ENCODE peak calls at places on chromosome 1, in eight cellular contexts. One of them, this sample, is unnamed.

GRCh38 chr1:240004086-240004749 is 87.5 kb upstream of the FMN2 start:
- DNase-seq in heart right ventricle: no peak
- DNase-seq in amygdala: no peak
- DNase-seq in retina: no peak
- DNase-seq in GM18507: no peak
- DNase-seq in GM12892: no peak
- DNase-seq in cerebellum: no peak
- DNase-seq in stimulated activated CD4-positive, alpha-beta T cell treated with anti-CD3 and anti-CD28 coated beads, Interleukin-2, amount 100 ng/mL, for 24 hours: no peak
- DNase-seq in this sample: no peak

GRCh38 chr1:17405898-17406759 is 33.3 kb downstream of the RCC2 start:
- DNase-seq in heart right ventricle: peak
- DNase-seq in amygdala: peak
- DNase-seq in retina: peak
- DNase-seq in GM18507: peak
- DNase-seq in GM12892: peak
- DNase-seq in cerebellum: peak
- DNase-seq in stimulated activated CD4-positive, alpha-beta T cell treated with anti-CD3 and anti-CD28 coated beads, Interleukin-2, amount 100 ng/mL, for 24 hours: peak
- DNase-seq in this sample: peak

GRCh38 chr1:234619071-234619480 is 9.1 kb upstream of the IRF2BP2 start:
- DNase-seq in heart right ventricle: no peak
- DNase-seq in amygdala: no peak
- DNase-seq in retina: no peak
- DNase-seq in GM18507: no peak
- DNase-seq in GM12892: no peak
- DNase-seq in cerebellum: no peak
- DNase-seq in stimulated activated CD4-positive, alpha-beta T cell treated with anti-CD3 and anti-CD28 coated beads, Interleukin-2, amount 100 ng/mL, for 24 hours: no peak
- DNase-seq in this sample: no peak

GRCh38 chr1:180580237-180580636 is 21.5 kb downstream of the OVAAL start:
- DNase-seq in heart right ventricle: no peak
- DNase-seq in amygdala: no peak
- DNase-seq in retina: peak
- DNase-seq in GM18507: no peak
- DNase-seq in GM12892: no peak
- DNase-seq in cerebellum: no peak
- DNase-seq in stimulated activated CD4-positive, alpha-beta T cell treated with anti-CD3 and anti-CD28 coated beads, Interleukin-2, amount 100 ng/mL, for 24 hours: no peak
- DNase-seq in this sample: peak

GRCh38 chr1:6279721-6280383 is 19.0 kb upstream of the GPR153 start:
- DNase-seq in heart right ventricle: no peak
- DNase-seq in amygdala: no peak
- DNase-seq in retina: peak
- DNase-seq in GM18507: no peak
- DNase-seq in GM12892: no peak
- DNase-seq in cerebellum: no peak
- DNase-seq in stimulated activated CD4-positive, alpha-beta T cell treated with anti-CD3 and anti-CD28 coated beads, Interleukin-2, amount 100 ng/mL, for 24 hours: no peak
- DNase-seq in this sample: no peak

GRCh38 chr1:25106352-25106751 is 126.0 kb downstream of the SYF2 start:
- DNase-seq in heart right ventricle: no peak
- DNase-seq in amygdala: no peak
- DNase-seq in retina: no peak
- DNase-seq in GM18507: no peak
- DNase-seq in GM12892: no peak
- DNase-seq in cerebellum: no peak
- DNase-seq in stimulated activated CD4-positive, alpha-beta T cell treated with anti-CD3 and anti-CD28 coated beads, Interleukin-2, amount 100 ng/mL, for 24 hours: no peak
- DNase-seq in this sample: no peak

GRCh38 chr1:94772230-94772641 is 47.9 kb upstream of the SLC44A3 start:
- DNase-seq in heart right ventricle: no peak
- DNase-seq in amygdala: no peak
- DNase-seq in retina: no peak
- DNase-seq in GM18507: no peak
- DNase-seq in GM12892: no peak
- DNase-seq in cerebellum: no peak
- DNase-seq in stimulated activated CD4-positive, alpha-beta T cell treated with anti-CD3 and anti-CD28 coated beads, Interleukin-2, amount 100 ng/mL, for 24 hours: no peak
- DNase-seq in this sample: no peak

GRCh38 chr1:41366428-41367101 is 5.3 kb downstream of the FOXO6 start:
- DNase-seq in heart right ventricle: no peak
- DNase-seq in amygdala: peak
- DNase-seq in retina: peak
- DNase-seq in GM18507: no peak
- DNase-seq in GM12892: no peak
- DNase-seq in cerebellum: no peak
- DNase-seq in stimulated activated CD4-positive, alpha-beta T cell treated with anti-CD3 and anti-CD28 coated beads, Interleukin-2, amount 100 ng/mL, for 24 hours: peak
- DNase-seq in this sample: no peak

GRCh38 chr1:212234431-212235298 is 50.5 kb upstream of the PPP2R5A start:
- DNase-seq in heart right ventricle: peak
- DNase-seq in amygdala: peak
- DNase-seq in retina: no peak
- DNase-seq in GM18507: no peak
- DNase-seq in GM12892: no peak
- DNase-seq in cerebellum: peak
- DNase-seq in stimulated activated CD4-positive, alpha-beta T cell treated with anti-CD3 and anti-CD28 coated beads, Interleukin-2, amount 100 ng/mL, for 24 hours: peak
- DNase-seq in this sample: no peak

GRCh38 chr1:205991237-205991636 is 12.0 kb downstream of the RAB7B start:
- DNase-seq in heart right ventricle: no peak
- DNase-seq in amygdala: no peak
- DNase-seq in retina: no peak
- DNase-seq in GM18507: no peak
- DNase-seq in GM12892: no peak
- DNase-seq in cerebellum: no peak
- DNase-seq in stimulated activated CD4-positive, alpha-beta T cell treated with anti-CD3 and anti-CD28 coated beads, Interleukin-2, amount 100 ng/mL, for 24 hours: no peak
- DNase-seq in this sample: no peak

GRCh38 chr1:70220517-70221240 is 501 bp upstream of the SRSF11 start:
- DNase-seq in heart right ventricle: no peak
- DNase-seq in amygdala: no peak
- DNase-seq in retina: peak
- DNase-seq in GM18507: no peak
- DNase-seq in GM12892: no peak
- DNase-seq in cerebellum: no peak
- DNase-seq in stimulated activated CD4-positive, alpha-beta T cell treated with anti-CD3 and anti-CD28 coated beads, Interleukin-2, amount 100 ng/mL, for 24 hours: no peak
- DNase-seq in this sample: no peak

GRCh38 chr1:235304549-235305451 is 23.2 kb downstream of the ARID4B start:
- DNase-seq in heart right ventricle: no peak
- DNase-seq in amygdala: no peak
- DNase-seq in retina: no peak
- DNase-seq in GM18507: no peak
- DNase-seq in GM12892: no peak
- DNase-seq in cerebellum: no peak
- DNase-seq in stimulated activated CD4-positive, alpha-beta T cell treated with anti-CD3 and anti-CD28 coated beads, Interleukin-2, amount 100 ng/mL, for 24 hours: no peak
- DNase-seq in this sample: no peak

GRCh38 chr1:207304710-207305151 is 16.7 kb upstream of the CD55 start:
- DNase-seq in heart right ventricle: no peak
- DNase-seq in amygdala: no peak
- DNase-seq in retina: no peak
- DNase-seq in GM18507: no peak
- DNase-seq in GM12892: no peak
- DNase-seq in cerebellum: no peak
- DNase-seq in stimulated activated CD4-positive, alpha-beta T cell treated with anti-CD3 and anti-CD28 coated beads, Interleukin-2, amount 100 ng/mL, for 24 hours: no peak
- DNase-seq in this sample: no peak

GRCh38 chr1:114259517-114260160 is 106.0 kb upstream of the SYT6 start:
- DNase-seq in heart right ventricle: peak
- DNase-seq in amygdala: no peak
- DNase-seq in retina: no peak
- DNase-seq in GM18507: no peak
- DNase-seq in GM12892: no peak
- DNase-seq in cerebellum: no peak
- DNase-seq in stimulated activated CD4-positive, alpha-beta T cell treated with anti-CD3 and anti-CD28 coated beads, Interleukin-2, amount 100 ng/mL, for 24 hours: no peak
- DNase-seq in this sample: no peak

GRCh38 chr1:17438176-17438976 is 1.1 kb downstream of the RCC2 start:
- DNase-seq in heart right ventricle: peak
- DNase-seq in amygdala: peak
- DNase-seq in retina: peak
- DNase-seq in GM18507: peak
- DNase-seq in GM12892: peak
- DNase-seq in cerebellum: peak
- DNase-seq in stimulated activated CD4-positive, alpha-beta T cell treated with anti-CD3 and anti-CD28 coated beads, Interleukin-2, amount 100 ng/mL, for 24 hours: peak
- DNase-seq in this sample: peak

GRCh38 chr1:44594871-44595735 is 79.2 kb downstream of the TMEM53 start:
- DNase-seq in heart right ventricle: peak
- DNase-seq in amygdala: peak
- DNase-seq in retina: peak
- DNase-seq in GM18507: peak
- DNase-seq in GM12892: peak
- DNase-seq in cerebellum: peak
- DNase-seq in stimulated activated CD4-positive, alpha-beta T cell treated with anti-CD3 and anti-CD28 coated beads, Interleukin-2, amount 100 ng/mL, for 24 hours: peak
- DNase-seq in this sample: peak

GRCh38 chr1:248691567-248692155 is 10.9 kb downstream of the OR14I1 start:
- DNase-seq in heart right ventricle: no peak
- DNase-seq in amygdala: no peak
- DNase-seq in retina: no peak
- DNase-seq in GM18507: no peak
- DNase-seq in GM12892: no peak
- DNase-seq in cerebellum: no peak
- DNase-seq in stimulated activated CD4-positive, alpha-beta T cell treated with anti-CD3 and anti-CD28 coated beads, Interleukin-2, amount 100 ng/mL, for 24 hours: no peak
- DNase-seq in this sample: no peak

GRCh38 chr1:243598433-243598832 is 251.6 kb downstream of the AKT3 start:
- DNase-seq in heart right ventricle: no peak
- DNase-seq in amygdala: no peak
- DNase-seq in retina: no peak
- DNase-seq in GM18507: no peak
- DNase-seq in GM12892: no peak
- DNase-seq in cerebellum: no peak
- DNase-seq in stimulated activated CD4-positive, alpha-beta T cell treated with anti-CD3 and anti-CD28 coated beads, Interleukin-2, amount 100 ng/mL, for 24 hours: no peak
- DNase-seq in this sample: no peak

GRCh38 chr1:216600730-216601426 is 122.4 kb downstream of the ESRRG start:
- DNase-seq in heart right ventricle: peak
- DNase-seq in amygdala: peak
- DNase-seq in retina: peak
- DNase-seq in GM18507: no peak
- DNase-seq in GM12892: peak
- DNase-seq in cerebellum: peak
- DNase-seq in stimulated activated CD4-positive, alpha-beta T cell treated with anti-CD3 and anti-CD28 coated beads, Interleukin-2, amount 100 ng/mL, for 24 hours: no peak
- DNase-seq in this sample: peak

GRCh38 chr1:163706915-163707314 is 385.2 kb downstream of the NUF2 start:
- DNase-seq in heart right ventricle: no peak
- DNase-seq in amygdala: no peak
- DNase-seq in retina: no peak
- DNase-seq in GM18507: no peak
- DNase-seq in GM12892: no peak
- DNase-seq in cerebellum: no peak
- DNase-seq in stimulated activated CD4-positive, alpha-beta T cell treated with anti-CD3 and anti-CD28 coated beads, Interleukin-2, amount 100 ng/mL, for 24 hours: no peak
- DNase-seq in this sample: no peak

GRCh38 chr1:9593492-9594465 is 5.1 kb downstream of the TMEM201 start:
- DNase-seq in heart right ventricle: peak
- DNase-seq in amygdala: peak
- DNase-seq in retina: peak
- DNase-seq in GM18507: peak
- DNase-seq in GM12892: peak
- DNase-seq in cerebellum: no peak
- DNase-seq in stimulated activated CD4-positive, alpha-beta T cell treated with anti-CD3 and anti-CD28 coated beads, Interleukin-2, amount 100 ng/mL, for 24 hours: peak
- DNase-seq in this sample: peak

GRCh38 chr1:8152731-8153702 is 126.9 kb upstream of the ERRFI1 start:
- DNase-seq in heart right ventricle: no peak
- DNase-seq in amygdala: no peak
- DNase-seq in retina: no peak
- DNase-seq in GM18507: no peak
- DNase-seq in GM12892: no peak
- DNase-seq in cerebellum: no peak
- DNase-seq in stimulated activated CD4-positive, alpha-beta T cell treated with anti-CD3 and anti-CD28 coated beads, Interleukin-2, amount 100 ng/mL, for 24 hours: peak
- DNase-seq in this sample: no peak

GRCh38 chr1:190578531-190578930 is 100.9 kb upstream of the BRINP3 start:
- DNase-seq in heart right ventricle: no peak
- DNase-seq in amygdala: no peak
- DNase-seq in retina: no peak
- DNase-seq in GM18507: no peak
- DNase-seq in GM12892: no peak
- DNase-seq in cerebellum: peak
- DNase-seq in stimulated activated CD4-positive, alpha-beta T cell treated with anti-CD3 and anti-CD28 coated beads, Interleukin-2, amount 100 ng/mL, for 24 hours: no peak
- DNase-seq in this sample: no peak

GRCh38 chr1:31944205-31945089 is 6.3 kb upstream of the PTP4A2 start:
- DNase-seq in heart right ventricle: peak
- DNase-seq in amygdala: peak
- DNase-seq in retina: peak
- DNase-seq in GM18507: no peak
- DNase-seq in GM12892: peak
- DNase-seq in cerebellum: no peak
- DNase-seq in stimulated activated CD4-positive, alpha-beta T cell treated with anti-CD3 and anti-CD28 coated beads, Interleukin-2, amount 100 ng/mL, for 24 hours: peak
- DNase-seq in this sample: peak

GRCh38 chr1:75134939-75135828 is 996 bp downstream of the LHX8 start:
- DNase-seq in heart right ventricle: no peak
- DNase-seq in amygdala: no peak
- DNase-seq in retina: peak
- DNase-seq in GM18507: no peak
- DNase-seq in GM12892: no peak
- DNase-seq in cerebellum: no peak
- DNase-seq in stimulated activated CD4-positive, alpha-beta T cell treated with anti-CD3 and anti-CD28 coated beads, Interleukin-2, amount 100 ng/mL, for 24 hours: no peak
- DNase-seq in this sample: peak

GRCh38 chr1:84841971-84842370 is 51.0 kb downstream of the LPAR3 start:
- DNase-seq in heart right ventricle: no peak
- DNase-seq in amygdala: no peak
- DNase-seq in retina: no peak
- DNase-seq in GM18507: no peak
- DNase-seq in GM12892: no peak
- DNase-seq in cerebellum: no peak
- DNase-seq in stimulated activated CD4-positive, alpha-beta T cell treated with anti-CD3 and anti-CD28 coated beads, Interleukin-2, amount 100 ng/mL, for 24 hours: no peak
- DNase-seq in this sample: no peak

GRCh38 chr1:75130865-75131592 is 3.2 kb upstream of the LHX8 start:
- DNase-seq in heart right ventricle: no peak
- DNase-seq in amygdala: no peak
- DNase-seq in retina: peak
- DNase-seq in GM18507: no peak
- DNase-seq in GM12892: no peak
- DNase-seq in cerebellum: no peak
- DNase-seq in stimulated activated CD4-positive, alpha-beta T cell treated with anti-CD3 and anti-CD28 coated beads, Interleukin-2, amount 100 ng/mL, for 24 hours: no peak
- DNase-seq in this sample: peak

GRCh38 chr1:178541829-178542553 is 29.1 kb downstream of the TEX35 start:
- DNase-seq in heart right ventricle: peak
- DNase-seq in amygdala: peak
- DNase-seq in retina: no peak
- DNase-seq in GM18507: peak
- DNase-seq in GM12892: peak
- DNase-seq in cerebellum: no peak
- DNase-seq in stimulated activated CD4-positive, alpha-beta T cell treated with anti-CD3 and anti-CD28 coated beads, Interleukin-2, amount 100 ng/mL, for 24 hours: peak
- DNase-seq in this sample: no peak